ENCODE peak calls at places on chromosomes 3 and 15, in four cellular contexts. Z is IMR-90, K is HepG2, E is SK-N-SH. U is an unnamed sample.

GRCh38 chr15:80804970-80805495 is 25.9 kb downstream of the CEMIP start:
- DNase-seq in E (no peak), Z (no peak), K (peak; percentile 98), U (peak; percentile 49)

GRCh38 chr15:78072080-78072892 is 5.2 kb downstream of the TBC1D2B start:
- DNase-seq in E (no peak), Z (peak; percentile 66), K (peak; percentile 56), U (no peak)

GRCh38 chr3:57597973-57598351 is 818 bp upstream of the ARF4 start:
- DNase-seq in E (no peak), K (no peak), Z (peak; percentile 45), U (no peak)

GRCh38 chr15:31360843-31361763 is 34.5 kb downstream of the KLF13 start:
- DNase-seq in K (no peak), Z (no peak), E (peak; percentile 39), U (no peak)

GRCh38 chr15:95287774-95288173 is 1042.7 kb upstream of the NR2F2 start:
- DNase-seq in Z (peak; percentile 65), E (no peak), K (no peak), U (no peak)

GRCh38 chr3:169456900-169457299 is 206.6 kb downstream of the MECOM start:
- DNase-seq in E (no peak), K (no peak), Z (no peak), U (no peak)

GRCh38 chr3:195250473-195251251 is 20.3 kb downstream of the XXYLT1 start:
- DNase-seq in K (no peak), E (no peak), Z (no peak), U (no peak)

GRCh38 chr15:98420837-98421236 is 227.5 kb upstream of the IGF1R start:
- DNase-seq in Z (no peak), E (peak; percentile 25), K (no peak), U (no peak)

GRCh38 chr3:37129871-37130270 is 44.5 kb downstream of the LRRFIP2 start:
- DNase-seq in Z (peak; percentile 71), K (no peak), E (no peak), U (no peak)

GRCh38 chr15:69035205-69035917 is 20.9 kb downstream of the NOX5 start:
- DNase-seq in E (no peak), Z (no peak), K (peak; percentile 23), U (peak; percentile 75)

GRCh38 chr3:23785097-23785645 is 20.6 kb upstream of the UBE2E1 start:
- DNase-seq in K (no peak), Z (no peak), E (no peak), U (no peak)

GRCh38 chr3:186044973-186045372 is 63.9 kb downstream of the ETV5 start:
- DNase-seq in Z (peak; percentile 53), E (no peak), K (peak; percentile 92), U (no peak)

GRCh38 chr3:195914648-195915473 is 6.5 kb upstream of the TNK2 start:
- DNase-seq in K (peak; percentile 91), E (peak; percentile 91), Z (peak; percentile 97), U (peak; percentile 93)

GRCh38 chr15:96360581-96361308 is 30.2 kb downstream of the NR2F2 start:
- DNase-seq in K (no peak), E (peak; percentile 22), Z (no peak), U (no peak)

GRCh38 chr3:187975571-187976360 is 178.2 kb upstream of the LPP start:
- DNase-seq in K (no peak), E (no peak), Z (no peak), U (no peak)
- TF ChIP-seq RFX5 in K (no peak), E (no peak), Z (no peak), U (no peak)

GRCh38 chr3:923161-923910 is 169.5 kb upstream of the CNTN6 start:
- DNase-seq in K (no peak), E (no peak), Z (no peak), U (no peak)
- H3K4me3 ChIP-seq in K (no peak overlapping the region), E (no peak overlapping the region), Z (no peak overlapping the region), U (no peak overlapping the region)

GRCh38 chr15:100903191-100903590 is 16.0 kb upstream of the LRRK1 start:
- DNase-seq in K (no peak), Z (no peak), E (no peak), U (no peak)

GRCh38 chr15:100901296-100901695 is 17.9 kb upstream of the LRRK1 start:
- DNase-seq in K (no peak), Z (no peak), E (no peak), U (no peak)

GRCh38 chr15:100902436-100903190 is 16.5 kb upstream of the LRRK1 start:
- DNase-seq in E (peak; percentile 87), Z (peak; percentile 89), K (peak; percentile 7), U (no peak)

GRCh38 chr15:100900895-100901169 is 18.3 kb upstream of the LRRK1 start:
- DNase-seq in Z (no peak), K (no peak), E (peak; percentile 39), U (no peak)

DNA sequence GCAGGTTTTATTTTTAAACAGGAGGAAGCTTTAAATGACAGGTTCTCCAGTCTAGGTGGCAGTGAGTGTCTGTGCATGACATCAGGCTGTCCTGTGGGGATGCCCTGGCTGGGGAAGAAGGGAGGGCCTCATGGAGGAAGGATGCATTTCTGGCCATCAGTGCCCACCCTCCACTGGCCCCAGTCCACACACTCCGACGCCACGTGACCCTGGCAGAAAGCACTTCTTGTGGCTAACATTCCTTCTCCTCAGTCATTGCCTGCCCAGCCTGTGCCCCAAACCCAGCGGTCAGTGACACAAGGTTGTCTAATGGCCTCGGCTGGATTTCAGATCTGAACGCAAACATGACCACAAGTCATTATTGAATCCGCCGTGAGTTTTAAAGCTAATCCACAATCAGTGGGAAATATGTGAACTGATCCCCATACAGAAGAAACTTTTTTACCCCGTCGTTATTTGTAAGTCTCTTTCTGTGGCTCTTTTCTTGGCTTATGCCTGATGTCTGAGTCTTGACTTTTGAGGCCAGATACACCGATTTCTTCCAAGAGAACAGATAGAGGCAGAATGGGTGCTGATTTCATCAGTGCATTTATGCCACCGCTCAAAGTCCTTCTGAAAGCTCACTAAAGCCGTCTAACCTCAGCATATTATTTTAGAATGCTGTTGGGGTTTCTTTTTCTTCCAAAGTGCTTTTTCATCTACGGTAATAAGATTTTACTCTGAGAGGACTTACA is 17.3 kb upstream of the LRRK1 start:
- DNase-seq in Z (no peak), K (no peak), E (no peak), U (no peak)
- H3K27ac ChIP-seq in Z (peak overlapping the region; percentile 53), K (no peak overlapping the region), E (peak overlapping the region; percentile 60), U (no peak overlapping the region)

GRCh38 chr3:54169524-54169923 is 47.2 kb downstream of the CACNA2D3 start:
- DNase-seq in E (no peak), K (no peak), Z (no peak), U (no peak)

GRCh38 chr3:54171951-54172350 is 49.6 kb downstream of the CACNA2D3 start:
- DNase-seq in E (no peak), Z (no peak), K (no peak), U (no peak)

GRCh38 chr3:54171509-54171908 is 49.2 kb downstream of the CACNA2D3 start:
- DNase-seq in K (no peak), Z (no peak), E (no peak), U (no peak)

GRCh38 chr3:54176106-54176505 is 53.8 kb downstream of the CACNA2D3 start:
- DNase-seq in K (no peak), E (no peak), Z (no peak), U (no peak)

DNA sequence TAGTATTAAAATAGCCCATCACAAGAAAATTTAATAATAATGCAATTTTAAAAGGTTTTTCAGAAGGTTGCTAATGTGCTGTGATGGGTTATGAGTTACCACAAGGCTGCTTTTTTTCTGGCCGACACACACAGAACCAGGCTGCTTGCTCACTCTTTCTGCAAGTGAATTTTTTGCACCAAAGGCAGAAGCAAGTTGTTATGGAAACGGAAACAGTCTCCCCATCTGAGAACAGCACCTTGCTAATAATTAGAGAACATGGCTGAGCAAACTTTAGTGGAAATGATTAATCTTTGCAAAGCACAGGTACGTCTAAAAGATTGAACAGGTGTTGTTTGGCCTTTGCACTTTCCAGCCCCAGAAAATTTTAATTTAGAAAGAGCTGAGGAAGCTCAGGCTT is 51.0 kb downstream of the CACNA2D3 start:
- DNase-seq in E (no peak), Z (no peak), K (no peak), U (no peak)
- TF ChIP-seq RFX5 in E (no peak), Z (no peak), K (no peak), U (no peak)

GRCh38 chr3:66485291-66485968 is 15.4 kb downstream of the LRIG1 start:
- DNase-seq in E (no peak), Z (peak; percentile 97), K (no peak), U (no peak)
- H3K4me3 ChIP-seq in E (no peak overlapping the region), Z (no peak overlapping the region), K (no peak overlapping the region), U (no peak overlapping the region)

DNA sequence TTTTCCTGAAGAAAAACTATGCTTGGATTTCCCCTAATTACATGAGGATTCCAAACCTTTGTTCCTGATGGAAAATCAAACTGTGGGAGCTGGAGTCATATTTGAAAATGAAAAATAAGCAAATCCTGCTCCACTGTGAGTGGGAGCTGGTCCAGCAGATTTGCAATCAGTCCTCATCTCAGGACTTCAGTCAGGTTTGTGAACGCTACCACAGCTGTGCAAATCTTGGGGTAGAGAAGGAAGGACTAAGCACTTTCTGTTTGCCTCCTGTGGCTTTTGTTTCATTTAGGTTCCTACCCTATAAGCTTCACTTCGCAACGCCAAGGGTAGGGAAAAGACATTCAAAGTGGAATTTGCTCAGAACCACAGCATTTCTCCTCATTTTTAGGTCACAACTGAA is 238.2 kb downstream of the TUSC7 start:
- DNase-seq in E (no peak), Z (no peak), K (no peak), U (no peak)
- H3K27ac ChIP-seq in E (no peak overlapping the region), Z (no peak overlapping the region), K (no peak overlapping the region), U (no peak overlapping the region)

GRCh38 chr3:143294183-143294582 is 174.6 kb downstream of the CHST2 start:
- DNase-seq in K (no peak), Z (no peak), E (no peak), U (no peak)
- TF ChIP-seq RFX5 in K (no peak), Z (no peak), E (no peak), U (no peak)